ENCODE peak calls at places on chromosomes 3 and 15, in ten cellular contexts. E is fibroblast of lung; Y is hepatocyte; K is substantia nigra; H is HL-60; S is CD8-positive, alpha-beta T cell; J is RWPE1; N is breast epithelium; W is dorsolateral prefrontal cortex; V is tibial artery. O is an unnamed sample.

GRCh38 chr3:57228734-57229505 is 1.4 kb downstream of the APPL1 start:
- DNase-seq in E (peak; percentile 83), Y (peak; percentile 57), K (no peak), H (peak; percentile 52), S (no peak), J (peak; percentile 45), N (no peak), W (no peak), V (no peak), O (no peak)

GRCh38 chr3:142889263-142890014 is 556 bp upstream of the PCOLCE2 start:
- DNase-seq in E (no peak), Y (no peak), K (no peak), H (no peak), S (no peak), J (no peak), N (no peak), W (no peak), V (no peak), O (no peak)

GRCh38 chr3:11907667-11908660 is 61.3 kb upstream of the TAMM41 start:
- DNase-seq in E (peak; percentile 3), Y (no peak), K (no peak), H (no peak), S (no peak), J (no peak), N (no peak), W (peak; percentile 79), V (no peak), O (peak; percentile 81)

GRCh38 chr3:115819785-115820384 is 196.6 kb downstream of the GAP43 start:
- DNase-seq in E (peak; percentile 84), Y (peak; percentile 90), K (no peak), H (peak; percentile 53), S (peak; percentile 68), J (peak; percentile 61), N (peak; percentile 53), W (peak; percentile 53), V (peak; percentile 74), O (peak; percentile 10)

GRCh38 chr3:129723558-129724324 is 117.3 kb upstream of the PLXND1 start:
- DNase-seq in E (peak; percentile 82), Y (peak; percentile 40), K (no peak), H (no peak), S (no peak), J (peak; percentile 48), N (peak; percentile 74), W (no peak), V (peak; percentile 81), O (no peak)

GRCh38 chr3:100875239-100875638 is 118.0 kb downstream of the ABI3BP start:
- DNase-seq in E (peak; percentile 83), Y (no peak), K (no peak), H (no peak), S (no peak), J (peak; percentile 68), N (no peak), W (no peak), V (no peak), O (no peak)

GRCh38 chr15:67175643-67176071 is 78.8 kb downstream of the AAGAB start:
- DNase-seq in E (no peak), Y (peak; percentile 55), K (peak; percentile 28), H (peak; percentile 94), S (no peak), J (no peak), N (no peak), W (no peak), V (peak; percentile 76), O (no peak)

GRCh38 chr15:93319121-93319814 is 230.3 kb upstream of the RGMA start:
- DNase-seq in E (no peak), Y (no peak), K (no peak), H (no peak), S (no peak), J (no peak), N (no peak), W (no peak), V (no peak), O (no peak)

GRCh38 chr3:81740731-81741130 is 20.7 kb downstream of the GBE1 start:
- DNase-seq in E (no peak), Y (no peak), K (no peak), H (no peak), S (no peak), J (no peak), N (no peak), W (no peak), V (no peak), O (no peak)

GRCh38 chr15:48577495-48577894 is 68.0 kb downstream of the FBN1 start:
- DNase-seq in E (peak; percentile 59), Y (no peak), K (no peak), H (no peak), S (no peak), J (peak; percentile 26), N (no peak), W (no peak), V (no peak), O (no peak)

GRCh38 chr15:73560501-73561117 is 72.6 kb downstream of the NPTN start:
- DNase-seq in E (peak; percentile 54), Y (peak; percentile 76), K (no peak), H (peak; percentile 47), S (no peak), J (peak; percentile 41), N (no peak), W (no peak), V (no peak), O (no peak)

GRCh38 chr3:13839253-13839652 is 40.6 kb downstream of the WNT7A start:
- DNase-seq in E (no peak), Y (no peak), K (no peak), H (no peak), S (no peak), J (no peak), N (no peak), W (no peak), V (no peak), O (no peak)

GRCh38 chr3:50278106-50278867 is 600 bp upstream of the LSMEM2 start:
- DNase-seq in E (no peak), Y (no peak), K (peak; percentile 59), H (no peak), S (no peak), J (no peak), N (no peak), W (no peak), V (no peak), O (no peak)
- H3K27ac ChIP-seq in E (no peak overlapping the region), Y (no peak overlapping the region), K (peak overlapping the region; percentile 78), H (no peak overlapping the region), S (no peak overlapping the region), J (peak overlapping the region; percentile 27), N (no peak overlapping the region), W (peak overlapping the region; percentile 76), V (peak overlapping the region; percentile 60), O (peak overlapping the region; percentile 64)

DNA sequence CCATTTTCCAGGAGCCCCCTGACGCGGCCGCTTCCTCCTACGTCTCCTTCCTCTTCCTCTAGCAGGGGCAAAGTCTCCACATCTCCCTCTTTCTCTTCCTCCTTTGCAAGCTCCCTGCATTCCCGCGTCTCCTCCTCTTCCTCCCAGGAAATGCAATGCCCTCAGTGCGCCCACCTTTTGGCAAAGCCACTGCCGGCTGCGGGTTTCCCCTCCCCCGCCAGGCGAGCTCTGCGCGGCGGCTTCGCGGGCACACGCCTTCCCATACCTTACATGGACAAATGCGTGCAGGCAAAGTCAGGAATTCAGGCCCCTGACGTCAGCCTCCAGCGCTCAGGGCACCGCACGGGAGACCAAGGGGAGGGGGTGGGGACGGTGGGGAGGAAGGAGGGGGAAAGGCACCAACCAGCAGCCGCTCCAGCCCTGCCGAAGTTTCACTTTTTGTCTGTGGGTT is 434 bp upstream of the LPP start:
- DNase-seq in E (peak; percentile 96), Y (peak; percentile 95), K (peak; percentile 79), H (peak; percentile 49), S (peak; percentile 55), J (peak; percentile 95), N (peak; percentile 91), W (peak; percentile 75), V (peak; percentile 96), O (peak; percentile 30)
- H3K27ac ChIP-seq in E (peak overlapping the region; percentile 97), Y (peak overlapping the region; percentile 99), K (peak overlapping the region; percentile 74), H (peak overlapping the region; percentile 73), S (peak overlapping the region; percentile 18), J (peak overlapping the region; percentile 91), N (peak overlapping the region; percentile 98), W (peak overlapping the region; percentile 80), V (peak overlapping the region; percentile 96), O (peak overlapping the region; percentile 73)

GRCh38 chr3:123346041-123346440 is 102.8 kb downstream of the ADCY5 start:
- DNase-seq in E (no peak), Y (no peak), K (no peak), H (no peak), S (no peak), J (no peak), N (no peak), W (no peak), V (peak; percentile 62), O (no peak)

GRCh38 chr3:123347691-123348264 is 101.1 kb downstream of the ADCY5 start:
- DNase-seq in E (no peak), Y (no peak), K (no peak), H (no peak), S (no peak), J (no peak), N (no peak), W (no peak), V (peak; percentile 41), O (peak; percentile 33)

GRCh38 chr3:123348471-123349200 is 100.3 kb downstream of the ADCY5 start:
- DNase-seq in E (no peak), Y (no peak), K (no peak), H (no peak), S (no peak), J (no peak), N (no peak), W (no peak), V (peak; percentile 60), O (no peak)

GRCh38 chr3:123346726-123347125 is 102.2 kb downstream of the ADCY5 start:
- DNase-seq in E (no peak), Y (no peak), K (peak; percentile 18), H (no peak), S (no peak), J (no peak), N (no peak), W (peak; percentile 9), V (peak; percentile 87), O (no peak)

GRCh38 chr3:123347205-123347604 is 101.7 kb downstream of the ADCY5 start:
- DNase-seq in E (no peak), Y (no peak), K (no peak), H (no peak), S (no peak), J (no peak), N (no peak), W (no peak), V (peak; percentile 59), O (no peak)
- H3K27ac ChIP-seq in E (no peak overlapping the region), Y (no peak overlapping the region), K (no peak overlapping the region), H (no peak overlapping the region), S (no peak overlapping the region), J (no peak overlapping the region), N (no peak overlapping the region), W (no peak overlapping the region), V (peak overlapping the region; percentile 76), O (peak overlapping the region; percentile 36)

DNA sequence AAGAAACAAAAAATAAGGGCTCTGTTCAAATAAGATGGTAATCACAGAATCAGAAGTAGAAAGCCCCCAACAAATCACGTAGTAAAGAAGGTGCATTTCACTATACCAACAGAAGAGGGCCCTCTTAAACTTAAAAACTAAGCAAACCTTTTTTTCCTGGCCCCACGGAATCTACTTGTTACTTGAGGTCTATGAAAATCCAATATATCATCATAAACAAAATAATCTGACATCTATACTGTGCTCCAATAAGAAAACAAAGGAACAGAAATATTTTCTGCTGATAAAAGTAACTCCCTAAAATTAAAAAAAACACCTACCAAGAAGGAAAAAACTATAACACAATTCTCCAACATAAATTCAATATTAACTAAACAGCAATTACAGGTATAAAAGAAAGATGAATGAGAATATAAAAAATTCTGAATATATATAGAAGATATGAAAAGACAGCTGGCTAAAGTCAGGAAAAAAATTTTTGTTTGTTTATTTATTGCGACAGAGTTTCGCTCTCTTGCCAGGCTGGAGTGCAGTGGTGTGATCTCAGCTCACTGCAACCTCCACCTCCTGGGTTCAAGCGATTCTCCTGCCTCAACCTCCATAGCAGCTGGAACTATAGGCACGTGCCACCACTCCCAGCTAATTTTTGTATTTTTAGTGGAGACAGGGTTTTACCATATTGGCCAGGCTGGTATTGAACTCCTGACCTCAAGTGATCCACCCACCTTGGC is 81.8 kb downstream of the CLASP2 start:
- DNase-seq in E (peak; percentile 70), Y (peak; percentile 57), K (no peak), H (peak; percentile 30), S (no peak), J (peak; percentile 8), N (no peak), W (no peak), V (no peak), O (no peak)
- H3K27ac ChIP-seq in E (no peak overlapping the region), Y (no peak overlapping the region), K (no peak overlapping the region), H (no peak overlapping the region), S (no peak overlapping the region), J (no peak overlapping the region), N (no peak overlapping the region), W (no peak overlapping the region), V (no peak overlapping the region), O (no peak overlapping the region)